ENCODE peak calls at places on chromosomes 12 and 14, in seven cellular contexts. M is psoas muscle, U is neural crest cell, H is HL-60, Q is progenitor cell of endocrine pancreas, I is mesothelial cell of epicardium, D is RWPE1. O is an unnamed sample.

GRCh38 chr12:79151956-79152355 is 287.4 kb downstream of the SYT1 start:
- DNase-seq in I (no peak), D (no peak), Q (no peak), U (no peak), M (no peak), H (no peak), O (no peak)

GRCh38 chr12:101829639-101830390 is 944 bp downstream of the GNPTAB start:
- DNase-seq in I (no peak), M (no peak), H (no peak), U (no peak), D (no peak), Q (no peak), O (no peak)

GRCh38 chr12:26514364-26514763 is 318.6 kb downstream of the ITPR2 start:
- DNase-seq in U (no peak), H (no peak), Q (no peak), M (no peak), I (no peak), D (no peak), O (no peak)

GRCh38 chr12:109230193-109230592 is 78.9 kb downstream of the FOXN4 start:
- DNase-seq in D (no peak), I (no peak), H (no peak), Q (no peak), M (no peak), U (no peak), O (no peak)

GRCh38 chr14:22748188-22748587 is 18.3 kb upstream of the OXA1L start:
- DNase-seq in D (no peak), U (no peak), M (no peak), I (no peak), H (no peak), Q (no peak), O (no peak)

GRCh38 chr14:77746064-77746463 is 14.9 kb downstream of the SNW1 start:
- DNase-seq in I (no peak), H (no peak), M (no peak), D (no peak), Q (no peak), U (no peak), O (no peak)

GRCh38 chr12:121026274-121027045 is 10.2 kb upstream of the C12orf43 start:
- DNase-seq in I (no peak), Q (no peak), U (no peak), M (no peak), H (peak), D (no peak), O (no peak)

GRCh38 chr12:31533470-31533869 is 57.5 kb downstream of the DENND5B start:
- DNase-seq in I (no peak), M (no peak), H (no peak), U (no peak), Q (no peak), D (no peak), O (no peak)

GRCh38 chr14:76922599-76922998 is 96.4 kb downstream of the LRRC74A start:
- DNase-seq in M (no peak), U (no peak), D (no peak), H (no peak), I (no peak), Q (no peak), O (no peak)

GRCh38 chr14:81298122-81298521 is 77.4 kb upstream of the GTF2A1 start:
- DNase-seq in I (no peak), Q (no peak), H (no peak), U (no peak), M (no peak), D (no peak), O (no peak)

GRCh38 chr14:92748259-92749016 is at the start of gene LGMN:
- DNase-seq in M (peak), I (peak), U (peak), H (no peak), D (peak), Q (peak), O (peak)

GRCh38 chr14:100341301-100342031 is 18.3 kb downstream of the SLC25A47 start:
- DNase-seq in I (no peak), M (no peak), Q (no peak), U (no peak), H (peak), D (peak), O (no peak)

GRCh38 chr14:94681300-94682060 is 69.3 kb downstream of the SERPINA3 start:
- DNase-seq in H (peak), Q (no peak), D (peak), M (no peak), I (no peak), U (no peak), O (no peak)

GRCh38 chr12:30939234-30939633 is 12.7 kb downstream of the TSPAN11 start:
- DNase-seq in H (no peak), Q (no peak), U (no peak), D (no peak), M (no peak), I (no peak), O (no peak)

GRCh38 chr12:110345176-110345651 is 58.3 kb downstream of the ANAPC7 start:
- DNase-seq in H (no peak), D (peak), U (no peak), M (no peak), I (no peak), Q (no peak), O (no peak)

GRCh38 chr12:89544730-89545184 is 18.9 kb upstream of the POC1B start:
- DNase-seq in M (peak), D (no peak), Q (no peak), I (no peak), H (no peak), U (no peak), O (no peak)

GRCh38 chr12:76529226-76529918 is 30.2 kb downstream of the OSBPL8 start:
- DNase-seq in M (no peak), U (no peak), H (no peak), D (no peak), I (no peak), Q (no peak), O (no peak)

GRCh38 chr12:50453872-50454271 is 50.9 kb upstream of the DIP2B start:
- DNase-seq in I (no peak), M (no peak), U (no peak), H (no peak), Q (no peak), D (no peak), O (no peak)

GRCh38 chr12:103751171-103751570 is 89.9 kb downstream of the NT5DC3 start:
- DNase-seq in D (no peak), M (no peak), I (no peak), U (no peak), Q (no peak), H (no peak), O (no peak)

GRCh38 chr12:65667932-65668331 is 156.4 kb upstream of the HMGA2 start:
- DNase-seq in U (no peak), H (no peak), I (no peak), D (no peak), M (no peak), Q (no peak), O (no peak)

GRCh38 chr12:43579240-43579639 is 27.2 kb upstream of the ADAMTS20 start:
- DNase-seq in D (no peak), I (no peak), Q (no peak), M (no peak), U (no peak), H (no peak), O (no peak)

GRCh38 chr14:72855913-72856312 is 38.0 kb downstream of the DPF3 start:
- DNase-seq in U (no peak), M (no peak), Q (no peak), D (no peak), I (no peak), H (no peak), O (no peak)

GRCh38 chr12:57263096-57263495 is 12.1 kb upstream of the STAC3 start:
- DNase-seq in M (no peak), D (no peak), H (no peak), U (no peak), I (no peak), Q (no peak), O (no peak)

GRCh38 chr14:69263364-69263763 is 3.4 kb downstream of the GALNT16 start:
- DNase-seq in Q (no peak), M (peak), H (no peak), D (peak), U (no peak), I (no peak), O (no peak)

GRCh38 chr12:57771271-57771872 is 533 bp downstream of the METTL1 start:
- DNase-seq in I (peak), H (peak), D (peak), Q (peak), M (peak), U (peak), O (no peak)

GRCh38 chr14:68987653-68988036 is 8.5 kb upstream of the ACTN1 start:
- DNase-seq in M (no peak), H (no peak), Q (no peak), I (no peak), U (no peak), D (no peak), O (no peak)

GRCh38 chr12:122888232-122888752 is 7.6 kb downstream of the VPS37B start:
- DNase-seq in M (no peak), Q (no peak), I (no peak), H (peak), U (no peak), D (peak), O (no peak)

GRCh38 chr12:64522316-64522715 is 70.4 kb downstream of the TBK1 start:
- DNase-seq in Q (no peak), M (no peak), U (no peak), D (no peak), I (no peak), H (peak), O (no peak)

GRCh38 chr14:69360438-69361108 is 37.5 kb downstream of the ERH start:
- DNase-seq in U (no peak), H (no peak), I (no peak), Q (no peak), D (no peak), M (no peak), O (peak)

GRCh38 chr12:127515941-127516340 is 751.0 kb upstream of the TMEM132C start:
- DNase-seq in Q (no peak), D (no peak), U (no peak), H (no peak), M (no peak), I (no peak), O (no peak)

GRCh38 chr12:88957358-88957757 is 377.1 kb upstream of the KITLG start:
- DNase-seq in H (no peak), Q (no peak), M (no peak), I (no peak), D (no peak), U (no peak), O (no peak)

GRCh38 chr12:22287776-22288621 is 46.5 kb downstream of the ST8SIA1 start:
- DNase-seq in M (no peak), D (no peak), H (peak), Q (no peak), I (no peak), U (no peak), O (no peak)

GRCh38 chr12:91423336-91424050 is 240.9 kb upstream of the DCN start:
- DNase-seq in M (no peak), H (no peak), D (no peak), U (no peak), Q (no peak), I (no peak), O (no peak)

DNA sequence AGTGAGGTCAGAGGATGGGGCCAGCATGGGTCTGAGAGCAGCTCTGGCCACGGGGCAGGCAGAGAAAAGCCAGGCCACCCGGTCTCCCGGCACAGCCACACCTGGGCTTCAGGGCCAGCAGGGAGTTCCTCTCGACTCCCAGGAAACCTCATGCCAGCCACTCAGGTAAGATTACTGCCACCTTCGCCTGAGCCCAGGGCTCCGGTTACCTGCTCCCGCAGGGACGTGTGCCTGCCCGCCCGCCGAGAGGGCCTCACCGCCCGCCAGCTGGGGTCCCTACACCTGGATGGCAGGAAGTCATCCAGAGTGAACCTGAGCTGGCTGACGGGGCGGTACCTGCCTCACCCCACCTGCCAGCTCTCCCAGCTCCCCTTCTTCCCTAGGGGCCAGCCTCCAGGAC is 7.3 kb downstream of the JAG2 start:
- DNase-seq in I (no peak), D (no peak), H (no peak), U (no peak), Q (no peak), M (no peak), O (no peak)
- TF ChIP-seq CTCF in I (no peak), D (no peak), H (no peak), U (no peak), Q (no peak), M (no peak), O (no peak)

GRCh38 chr12:3261782-3262359 is 184.7 kb downstream of the TSPAN9 start:
- DNase-seq in D (no peak), M (no peak), Q (no peak), I (no peak), U (no peak), H (peak), O (no peak)
- TF ChIP-seq CTCF in D (no peak), M (no peak), Q (no peak), I (no peak), U (no peak), H (no peak), O (no peak)

GRCh38 chr12:118271199-118271598 is 101.5 kb downstream of the TAOK3 start:
- DNase-seq in U (no peak), D (peak), I (no peak), M (no peak), H (no peak), Q (no peak), O (no peak)
- TF ChIP-seq CTCF in U (no peak), D (no peak), I (no peak), M (no peak), H (no peak), Q (no peak), O (no peak)

GRCh38 chr14:30005114-30005698 is 77.6 kb upstream of the PRKD1 start:
- DNase-seq in I (no peak), M (no peak), U (no peak), H (no peak), Q (no peak), D (peak), O (no peak)
- TF ChIP-seq CTCF in I (peak), M (peak), U (peak), H (peak), Q (peak), D (peak), O (peak)

DNA sequence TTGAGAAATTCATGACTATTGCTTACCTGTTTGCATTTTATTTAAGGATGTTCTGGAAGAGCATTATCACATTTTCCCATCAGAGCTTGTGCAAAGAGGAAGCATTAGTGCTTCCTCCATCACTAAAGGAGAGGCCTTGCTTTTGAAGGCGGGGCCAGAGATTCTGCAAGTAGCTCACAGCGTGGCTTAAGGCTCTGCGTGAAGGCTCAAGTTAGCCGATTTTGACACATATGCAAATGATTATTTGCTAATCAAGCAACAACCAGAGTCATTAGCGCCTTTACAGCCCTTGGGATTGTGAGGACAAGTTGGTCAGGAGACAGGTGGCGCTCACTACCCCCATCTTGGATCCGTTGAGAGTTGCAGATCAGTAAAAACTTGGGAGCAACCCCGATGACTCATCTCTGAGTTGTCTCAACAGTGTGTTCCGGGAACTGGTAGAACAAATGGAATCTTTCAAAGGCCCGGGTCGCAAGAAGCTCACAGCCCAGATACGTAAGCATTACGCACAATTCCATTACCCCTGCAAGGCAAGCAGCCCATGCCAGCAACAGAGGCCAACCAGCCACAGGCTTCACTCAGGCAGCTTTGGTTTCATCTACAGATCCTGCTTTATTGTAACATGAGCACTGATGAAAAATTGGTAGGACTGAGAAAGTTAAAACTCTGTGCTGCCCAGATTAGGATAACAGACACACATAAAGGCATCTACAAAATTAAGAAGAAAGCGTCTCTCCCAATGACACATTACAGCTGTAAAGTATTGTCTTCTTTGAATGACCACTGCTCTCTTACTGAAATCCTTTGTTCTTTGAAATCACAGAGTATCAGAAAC is 34.9 kb upstream of the SPTSSA start:
- DNase-seq in H (peak), Q (no peak), U (peak), M (peak), I (peak), D (peak), O (no peak)
- TF ChIP-seq CTCF in H (no peak), Q (no peak), U (no peak), M (peak), I (no peak), D (peak), O (no peak)

DNA sequence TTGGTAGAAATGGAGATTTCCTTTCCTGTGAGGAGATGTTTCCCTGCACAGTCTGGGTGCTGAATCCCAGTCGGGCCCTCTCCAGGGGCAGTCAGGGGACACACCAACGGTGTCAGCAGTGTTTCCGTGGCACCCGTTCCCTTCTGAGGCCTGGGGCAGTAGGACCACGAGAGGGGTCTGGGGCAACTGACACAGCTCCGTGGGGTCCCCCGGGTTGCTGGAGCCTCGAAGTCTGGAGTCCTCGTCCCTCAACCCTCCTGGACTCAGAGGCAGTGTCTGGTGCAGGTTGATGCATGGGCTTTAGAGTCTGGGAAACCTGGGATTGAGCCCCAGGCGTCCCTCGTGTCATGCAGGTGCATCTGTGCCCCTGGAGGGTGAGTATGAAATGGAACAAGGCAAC is 327.3 kb downstream of the ADGRD1 start:
- DNase-seq in Q (no peak), H (no peak), M (no peak), D (no peak), U (no peak), I (no peak), O (no peak)
- TF ChIP-seq CTCF in Q (no peak), H (no peak), M (no peak), D (no peak), U (no peak), I (no peak), O (no peak)

GRCh38 chr12:53754196-53754595 is 2.4 kb upstream of the CISTR start:
- DNase-seq in Q (no peak), D (no peak), I (no peak), U (no peak), M (no peak), H (no peak), O (no peak)

GRCh38 chr12:53757095-53757770 is 5.5 kb upstream of the CISTR start:
- DNase-seq in Q (peak), D (no peak), U (peak), H (peak), M (peak), I (no peak), O (peak)

GRCh38 chr12:53754633-53755261 is 3.0 kb upstream of the CISTR start:
- DNase-seq in U (no peak), I (no peak), M (no peak), H (no peak), Q (no peak), D (no peak), O (no peak)

GRCh38 chr12:53756300-53757094 is 4.7 kb upstream of the CISTR start:
- DNase-seq in M (no peak), Q (no peak), U (no peak), D (no peak), I (no peak), H (no peak), O (no peak)

DNA sequence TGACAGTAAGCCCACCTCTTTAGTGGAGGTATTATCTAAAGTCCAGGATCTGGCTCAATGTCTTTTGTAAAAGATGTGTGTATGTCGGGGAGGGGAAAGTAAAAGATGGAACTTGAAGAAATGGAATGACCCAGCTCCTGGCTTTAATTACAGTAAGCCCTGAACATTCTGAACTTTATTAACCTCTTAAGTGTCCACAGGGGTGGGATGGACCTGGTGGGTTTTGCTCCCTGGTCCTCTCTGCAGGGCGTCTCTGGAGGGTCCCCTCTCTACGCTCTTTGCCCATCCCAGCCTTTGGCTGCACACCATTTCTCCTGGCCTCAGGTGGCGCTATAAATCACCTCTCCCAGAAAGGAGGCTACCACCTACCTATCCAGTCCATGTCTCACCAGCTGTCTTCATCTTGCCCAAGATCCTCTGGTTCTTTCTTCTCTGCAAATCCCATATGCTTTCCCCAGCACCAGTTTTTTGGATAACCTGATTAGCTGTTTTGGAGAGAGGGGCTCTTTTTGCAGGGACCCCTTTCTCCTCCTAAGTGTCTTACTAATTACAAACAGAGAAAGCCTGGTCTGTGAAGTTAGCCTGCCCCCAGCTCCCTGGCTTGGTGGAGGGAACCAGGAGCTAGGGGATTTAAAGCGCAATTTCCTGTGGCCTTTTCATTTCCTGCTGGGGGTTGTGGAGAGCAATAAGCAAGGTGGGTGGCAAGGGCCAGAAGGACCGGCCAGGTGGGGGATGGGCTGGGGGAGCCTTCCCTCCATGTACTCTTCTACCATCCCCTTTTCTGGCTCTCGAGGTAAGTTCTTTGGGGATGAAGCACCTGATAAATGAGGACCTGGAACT is 3.9 kb upstream of the CISTR start:
- DNase-seq in D (no peak), H (no peak), M (no peak), I (no peak), Q (no peak), U (no peak), O (no peak)
- TF ChIP-seq CTCF in D (no peak), H (no peak), M (no peak), I (no peak), Q (no peak), U (no peak), O (no peak)

O was measured in activated B cell treated with CpG ODN at 0.5 μM for 24 hours.